ENCODE peak calls at places on chromosomes 4 and X, in ten cellular contexts. One of them, this sample, is unnamed.

GRCh38 chrX:2391869-2392606 is 108.7 kb downstream of the DHRSX start:
- ATAC-seq in activated naive CD8-positive, alpha-beta T cell treated with anti-CD3 and anti-CD28 coated beads, Interleukin-2, amount 50 U/mL, for 24 hours: no peak
- ATAC-seq in Right ventricle myocardium inferior: no peak
- ATAC-seq in pancreas: peak
- ATAC-seq in central memory CD8-positive, alpha-beta T cell: no peak
- ATAC-seq in activated naive CD4-positive, alpha-beta T cell treated with anti-CD3 and anti-CD28 coated beads, Interleukin-2, amount 50 U/mL, for 72 hours: no peak
- ATAC-seq in left cardiac atrium: no peak
- ATAC-seq in activated T-cell treated with anti-CD3 and anti-CD28 coated beads, Interleukin-2, amount 50 U/mL, for 4 hours: no peak
- ATAC-seq in activated B cell treated with CpG ODN at 0.5 μM for 24 hours: no peak
- ATAC-seq in stimulated activated effector memory CD8-positive, alpha-beta T cell treated with anti-CD3 and anti-CD28 coated beads, Interleukin-12 subunit alpha, Interleukin-12 subunit beta, amount 100 ng/mL, for 72 hours: no peak
- ATAC-seq in this sample: no peak

GRCh38 chr4:54556587-54556986 is 101.2 kb upstream of the KIT start:
- ATAC-seq in activated naive CD8-positive, alpha-beta T cell treated with anti-CD3 and anti-CD28 coated beads, Interleukin-2, amount 50 U/mL, for 24 hours: no peak
- ATAC-seq in Right ventricle myocardium inferior: no peak
- ATAC-seq in pancreas: no peak
- ATAC-seq in central memory CD8-positive, alpha-beta T cell: no peak
- ATAC-seq in activated naive CD4-positive, alpha-beta T cell treated with anti-CD3 and anti-CD28 coated beads, Interleukin-2, amount 50 U/mL, for 72 hours: no peak
- ATAC-seq in left cardiac atrium: no peak
- ATAC-seq in activated T-cell treated with anti-CD3 and anti-CD28 coated beads, Interleukin-2, amount 50 U/mL, for 4 hours: no peak
- ATAC-seq in activated B cell treated with CpG ODN at 0.5 μM for 24 hours: no peak
- ATAC-seq in stimulated activated effector memory CD8-positive, alpha-beta T cell treated with anti-CD3 and anti-CD28 coated beads, Interleukin-12 subunit alpha, Interleukin-12 subunit beta, amount 100 ng/mL, for 72 hours: no peak
- ATAC-seq in this sample: no peak

GRCh38 chr4:48899950-48900349 is 6.6 kb downstream of the OCIAD2 start:
- ATAC-seq in activated naive CD8-positive, alpha-beta T cell treated with anti-CD3 and anti-CD28 coated beads, Interleukin-2, amount 50 U/mL, for 24 hours: no peak
- ATAC-seq in Right ventricle myocardium inferior: no peak
- ATAC-seq in pancreas: no peak
- ATAC-seq in central memory CD8-positive, alpha-beta T cell: no peak
- ATAC-seq in activated naive CD4-positive, alpha-beta T cell treated with anti-CD3 and anti-CD28 coated beads, Interleukin-2, amount 50 U/mL, for 72 hours: no peak
- ATAC-seq in left cardiac atrium: no peak
- ATAC-seq in activated T-cell treated with anti-CD3 and anti-CD28 coated beads, Interleukin-2, amount 50 U/mL, for 4 hours: no peak
- ATAC-seq in activated B cell treated with CpG ODN at 0.5 μM for 24 hours: no peak
- ATAC-seq in stimulated activated effector memory CD8-positive, alpha-beta T cell treated with anti-CD3 and anti-CD28 coated beads, Interleukin-12 subunit alpha, Interleukin-12 subunit beta, amount 100 ng/mL, for 72 hours: no peak
- ATAC-seq in this sample: no peak

GRCh38 chr4:141642711-141643110 is 6.3 kb downstream of the IL15 start:
- ATAC-seq in activated naive CD8-positive, alpha-beta T cell treated with anti-CD3 and anti-CD28 coated beads, Interleukin-2, amount 50 U/mL, for 24 hours: no peak
- ATAC-seq in Right ventricle myocardium inferior: no peak
- ATAC-seq in pancreas: no peak
- ATAC-seq in central memory CD8-positive, alpha-beta T cell: no peak
- ATAC-seq in activated naive CD4-positive, alpha-beta T cell treated with anti-CD3 and anti-CD28 coated beads, Interleukin-2, amount 50 U/mL, for 72 hours: no peak
- ATAC-seq in left cardiac atrium: no peak
- ATAC-seq in activated T-cell treated with anti-CD3 and anti-CD28 coated beads, Interleukin-2, amount 50 U/mL, for 4 hours: no peak
- ATAC-seq in activated B cell treated with CpG ODN at 0.5 μM for 24 hours: no peak
- ATAC-seq in stimulated activated effector memory CD8-positive, alpha-beta T cell treated with anti-CD3 and anti-CD28 coated beads, Interleukin-12 subunit alpha, Interleukin-12 subunit beta, amount 100 ng/mL, for 72 hours: peak
- ATAC-seq in this sample: peak

GRCh38 chr4:152032722-152033131 is 271.9 kb upstream of the GATB start:
- ATAC-seq in activated naive CD8-positive, alpha-beta T cell treated with anti-CD3 and anti-CD28 coated beads, Interleukin-2, amount 50 U/mL, for 24 hours: no peak
- ATAC-seq in Right ventricle myocardium inferior: peak
- ATAC-seq in pancreas: no peak
- ATAC-seq in central memory CD8-positive, alpha-beta T cell: no peak
- ATAC-seq in activated naive CD4-positive, alpha-beta T cell treated with anti-CD3 and anti-CD28 coated beads, Interleukin-2, amount 50 U/mL, for 72 hours: no peak
- ATAC-seq in left cardiac atrium: peak
- ATAC-seq in activated T-cell treated with anti-CD3 and anti-CD28 coated beads, Interleukin-2, amount 50 U/mL, for 4 hours: no peak
- ATAC-seq in activated B cell treated with CpG ODN at 0.5 μM for 24 hours: no peak
- ATAC-seq in stimulated activated effector memory CD8-positive, alpha-beta T cell treated with anti-CD3 and anti-CD28 coated beads, Interleukin-12 subunit alpha, Interleukin-12 subunit beta, amount 100 ng/mL, for 72 hours: no peak
- ATAC-seq in this sample: no peak

GRCh38 chrX:127030011-127030738 is 210.6 kb downstream of the PRR32 start:
- ATAC-seq in activated naive CD8-positive, alpha-beta T cell treated with anti-CD3 and anti-CD28 coated beads, Interleukin-2, amount 50 U/mL, for 24 hours: no peak
- ATAC-seq in Right ventricle myocardium inferior: peak
- ATAC-seq in pancreas: no peak
- ATAC-seq in central memory CD8-positive, alpha-beta T cell: no peak
- ATAC-seq in activated naive CD4-positive, alpha-beta T cell treated with anti-CD3 and anti-CD28 coated beads, Interleukin-2, amount 50 U/mL, for 72 hours: no peak
- ATAC-seq in left cardiac atrium: peak
- ATAC-seq in activated T-cell treated with anti-CD3 and anti-CD28 coated beads, Interleukin-2, amount 50 U/mL, for 4 hours: no peak
- ATAC-seq in activated B cell treated with CpG ODN at 0.5 μM for 24 hours: no peak
- ATAC-seq in stimulated activated effector memory CD8-positive, alpha-beta T cell treated with anti-CD3 and anti-CD28 coated beads, Interleukin-12 subunit alpha, Interleukin-12 subunit beta, amount 100 ng/mL, for 72 hours: no peak
- ATAC-seq in this sample: no peak

GRCh38 chr4:74375824-74376426 is 11.0 kb downstream of the EREG start:
- ATAC-seq in activated naive CD8-positive, alpha-beta T cell treated with anti-CD3 and anti-CD28 coated beads, Interleukin-2, amount 50 U/mL, for 24 hours: no peak
- ATAC-seq in Right ventricle myocardium inferior: no peak
- ATAC-seq in pancreas: peak
- ATAC-seq in central memory CD8-positive, alpha-beta T cell: no peak
- ATAC-seq in activated naive CD4-positive, alpha-beta T cell treated with anti-CD3 and anti-CD28 coated beads, Interleukin-2, amount 50 U/mL, for 72 hours: no peak
- ATAC-seq in left cardiac atrium: no peak
- ATAC-seq in activated T-cell treated with anti-CD3 and anti-CD28 coated beads, Interleukin-2, amount 50 U/mL, for 4 hours: no peak
- ATAC-seq in activated B cell treated with CpG ODN at 0.5 μM for 24 hours: no peak
- ATAC-seq in stimulated activated effector memory CD8-positive, alpha-beta T cell treated with anti-CD3 and anti-CD28 coated beads, Interleukin-12 subunit alpha, Interleukin-12 subunit beta, amount 100 ng/mL, for 72 hours: no peak
- ATAC-seq in this sample: no peak

GRCh38 chrX:9466115-9466495 is 1.2 kb downstream of the TBL1X start:
- ATAC-seq in activated naive CD8-positive, alpha-beta T cell treated with anti-CD3 and anti-CD28 coated beads, Interleukin-2, amount 50 U/mL, for 24 hours: peak
- ATAC-seq in Right ventricle myocardium inferior: peak
- ATAC-seq in pancreas: peak
- ATAC-seq in central memory CD8-positive, alpha-beta T cell: no peak
- ATAC-seq in activated naive CD4-positive, alpha-beta T cell treated with anti-CD3 and anti-CD28 coated beads, Interleukin-2, amount 50 U/mL, for 72 hours: peak
- ATAC-seq in left cardiac atrium: peak
- ATAC-seq in activated T-cell treated with anti-CD3 and anti-CD28 coated beads, Interleukin-2, amount 50 U/mL, for 4 hours: no peak
- ATAC-seq in activated B cell treated with CpG ODN at 0.5 μM for 24 hours: no peak
- ATAC-seq in stimulated activated effector memory CD8-positive, alpha-beta T cell treated with anti-CD3 and anti-CD28 coated beads, Interleukin-12 subunit alpha, Interleukin-12 subunit beta, amount 100 ng/mL, for 72 hours: no peak
- ATAC-seq in this sample: peak

This sample was measured in activated T-helper 17 cell treated with anti-CD3 and anti-CD28 coated beads, Interleukin-2, amount 50 U/mL, for 72 hours.